ENCODE peak calls at places on chromosomes 16 and 17, in eight cellular contexts. C, Y, L, T, W, E, Z and N are unnamed samples.

GRCh38 chr16:28108590-28109247 is 45.2 kb upstream of the GSG1L start:
- DNase-seq in T (no peak), C (no peak), E (no peak), Y (no peak), Z (no peak), W (no peak), L (no peak), N (no peak)

GRCh38 chr16:9107025-9107970 is 15.9 kb downstream of the HAPSTR1 start:
- DNase-seq in Y (no peak), Z (no peak), W (no peak), T (no peak), C (no peak), L (no peak), E (no peak), N (no peak)

GRCh38 chr17:30237296-30238002 is 2.0 kb upstream of the SLC6A4 start:
- DNase-seq in E (peak), L (no peak), C (no peak), T (no peak), W (no peak), Y (no peak), Z (no peak), N (no peak)

GRCh38 chr17:29143894-29144293 is 36.3 kb downstream of the MYO18A start:
- DNase-seq in L (no peak), Y (no peak), T (no peak), W (peak), Z (no peak), E (peak), C (no peak), N (no peak)

GRCh38 chr16:23509763-23510153 is 536 bp downstream of the GGA2 start:
- DNase-seq in E (peak), Z (no peak), Y (no peak), W (peak), L (no peak), C (no peak), T (no peak), N (peak)

GRCh38 chr17:14078027-14078426 is 8.7 kb downstream of the COX10 start:
- DNase-seq in L (no peak), Z (no peak), Y (no peak), C (no peak), W (no peak), E (no peak), T (no peak), N (no peak)

GRCh38 chr17:9959377-9959981 is 54.4 kb upstream of the RCVRN start:
- DNase-seq in T (no peak), L (no peak), E (peak), C (peak), Y (no peak), Z (no peak), W (peak), N (peak)

GRCh38 chr17:1179635-1180433 is at the start of gene ABR:
- DNase-seq in Z (peak), L (peak), W (peak), Y (peak), T (no peak), C (no peak), E (peak), N (peak)

DNA sequence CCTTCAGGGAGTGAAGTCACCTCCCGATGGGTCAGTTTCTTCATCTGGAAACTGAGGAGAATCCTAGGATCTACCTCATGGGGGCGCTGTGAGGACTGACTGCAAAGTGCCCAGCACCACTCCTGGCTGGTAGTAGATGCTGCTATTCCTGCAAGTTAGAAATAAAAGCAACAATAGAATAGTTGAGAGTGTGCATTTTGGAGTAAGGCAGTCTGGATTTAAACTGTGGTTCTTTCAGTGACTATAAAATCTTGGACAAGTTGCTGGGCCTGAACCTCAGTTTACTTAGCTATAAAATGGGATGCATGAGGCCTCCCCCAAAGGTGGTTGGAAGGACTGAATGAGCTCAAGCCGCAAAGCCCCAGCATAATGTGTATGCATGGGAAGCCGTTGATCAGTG is 70.6 kb downstream of the CYB5B start:
- DNase-seq in Y (no peak), W (peak), C (peak), E (peak), Z (no peak), T (no peak), L (no peak), N (no peak)
- TF ChIP-seq CTCF in Y (no peak), W (peak), C (peak), E (peak), Z (no peak), T (no peak), L (peak), N (peak)

GRCh38 chr16:31400191-31400590 is 7.1 kb downstream of the ITGAD start:
- DNase-seq in T (no peak), L (peak), Z (no peak), E (no peak), C (no peak), W (no peak), Y (no peak), N (no peak)
- H3K4me3 ChIP-seq in T (no peak), L (no peak), Z (no peak), E (no peak), C (no peak), W (no peak), Y (no peak), N (no peak)

GRCh38 chr17:4967539-4968165 is at the start of gene SPAG7:
- DNase-seq in C (peak), W (peak), Y (peak), L (peak), E (peak), Z (peak), T (peak), N (peak)
- TF ChIP-seq CTCF in C (no peak), W (no peak), Y (no peak), L (no peak), E (no peak), Z (no peak), T (no peak), N (no peak)

DNA sequence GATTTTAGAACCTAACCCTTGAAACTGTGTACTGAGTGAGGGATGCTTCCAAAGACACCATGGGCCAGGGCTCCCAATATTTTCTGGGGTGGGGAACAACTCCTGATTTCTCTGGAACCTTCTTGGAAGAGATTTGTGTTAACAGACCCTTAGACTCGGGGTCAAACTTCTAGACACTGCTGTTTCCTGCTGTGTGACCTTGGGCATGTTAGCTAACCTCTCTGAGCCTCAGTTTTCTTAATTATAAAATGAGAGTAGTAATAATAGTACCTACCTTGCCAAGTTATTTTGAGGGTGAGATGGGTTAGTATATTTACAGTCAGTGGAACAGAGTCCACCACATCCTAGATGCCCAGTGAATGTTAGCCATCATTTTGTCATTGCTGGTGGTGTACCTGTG is 18.8 kb downstream of the POLR3E start:
- DNase-seq in Z (no peak), E (no peak), L (no peak), W (no peak), T (no peak), Y (no peak), C (no peak), N (no peak)
- H3K4me3 ChIP-seq in Z (no peak), E (no peak), L (no peak), W (no peak), T (no peak), Y (no peak), C (no peak), N (no peak)

GRCh38 chr17:7175363-7175733 is 3.8 kb downstream of the ASGR1 start:
- DNase-seq in L (no peak), W (no peak), Z (no peak), C (no peak), T (no peak), E (no peak), Y (no peak), N (no peak)
- TF ChIP-seq CTCF in L (no peak), W (no peak), Z (no peak), C (no peak), T (no peak), E (no peak), Y (no peak), N (no peak)

GRCh38 chr17:81418710-81419332 is 23.6 kb downstream of the BAHCC1 start:
- DNase-seq in E (no peak), W (no peak), T (no peak), Z (no peak), L (no peak), Y (no peak), C (no peak), N (no peak)
- H3K4me3 ChIP-seq in E (no peak), W (no peak), T (peak), Z (no peak), L (peak), Y (no peak), C (no peak), N (no peak)